ENCODE peak calls at places on chromosomes 2 and 18, in five cellular contexts. W is OCI-LY7, D is AG04450, R is epithelial cell of esophagus, J is K562. Q is an unnamed sample.
A peak's percentile ranks its signal among the peaks of the same experiment; 100 is the strongest.

GRCh38 chr2:12719400-12720104 is 2.8 kb downstream of the TRIB2 start:
- DNase-seq in J (no peak), R (peak; percentile 67), D (no peak), W (no peak), Q (no peak)

GRCh38 chr18:67916142-67916541 is 399.6 kb upstream of the DSEL start:
- DNase-seq in W (no peak), R (peak; percentile 30), J (no peak), D (no peak), Q (no peak)

GRCh38 chr2:206086683-206087350 is 843 bp upstream of the INO80D start:
- DNase-seq in J (no peak), W (peak; percentile 32), D (no peak), R (no peak), Q (no peak)

GRCh38 chr2:133566967-133567645 is 1.2 kb downstream of the NCKAP5 start:
- DNase-seq in D (peak; percentile 68), W (no peak), R (peak; percentile 83), J (no peak), Q (no peak)

GRCh38 chr2:80217446-80217845 is 87.1 kb downstream of the LRRTM1 start:
- DNase-seq in W (no peak), J (no peak), R (no peak), D (no peak), Q (no peak)

GRCh38 chr18:61606068-61606660 is 272.9 kb downstream of the CDH20 start:
- DNase-seq in W (no peak), R (peak; percentile 41), D (no peak), J (no peak), Q (no peak)

GRCh38 chr18:24695168-24695567 is 234.7 kb downstream of the HRH4 start:
- DNase-seq in R (no peak), D (no peak), W (no peak), J (no peak), Q (no peak)

GRCh38 chr2:23636412-23636811 is 251.4 kb downstream of the KLHL29 start:
- DNase-seq in D (no peak), R (peak; percentile 26), W (no peak), J (peak; percentile 21), Q (no peak)

GRCh38 chr2:33530614-33531344 is 54.3 kb downstream of the RASGRP3 start:
- DNase-seq in W (peak; percentile 16), D (no peak), R (no peak), J (no peak), Q (no peak)

GRCh38 chr2:69359371-69359770 is 27.7 kb downstream of the GFPT1 start:
- DNase-seq in W (no peak), R (no peak), D (no peak), J (no peak), Q (no peak)

GRCh38 chr2:175282300-175282699 is 100.8 kb upstream of the ATP5MC3 start:
- DNase-seq in W (peak; percentile 46), D (no peak), J (peak; percentile 23), R (peak; percentile 42), Q (no peak)

GRCh38 chr2:196415384-196415783 is 224.1 kb upstream of the CCDC150 start:
- DNase-seq in R (no peak), D (no peak), W (peak; percentile 1), J (no peak), Q (no peak)

GRCh38 chr2:168796090-168796577 is 6.3 kb upstream of the NOSTRIN start:
- DNase-seq in R (no peak), D (no peak), J (no peak), W (no peak), Q (no peak)

GRCh38 chr18:49052891-49053644 is 102.3 kb upstream of the SMAD7 start:
- DNase-seq in D (peak; percentile 82), R (no peak), J (no peak), W (no peak), Q (no peak)

GRCh38 chr2:15912203-15912602 is 28.1 kb upstream of the MYCN start:
- DNase-seq in J (no peak), D (no peak), W (no peak), R (peak; percentile 76), Q (no peak)

GRCh38 chr18:59551902-59552635 is 145.2 kb downstream of the CCBE1 start:
- DNase-seq in D (no peak), W (no peak), J (no peak), R (no peak), Q (no peak)

GRCh38 chr2:219358170-219359075 is 25.9 kb upstream of the RESP18 start:
- DNase-seq in W (no peak), R (no peak), J (peak; percentile 32), D (no peak), Q (no peak)

GRCh38 chr2:213934560-213934959 is 476.3 kb upstream of the VWC2L start:
- DNase-seq in W (peak; percentile 54), R (peak; percentile 45), J (no peak), D (no peak), Q (no peak)

GRCh38 chr2:157825885-157826284 is 50.2 kb downstream of the ACVR1 start:
- DNase-seq in D (no peak), J (no peak), R (peak; percentile 99), W (no peak), Q (no peak)

GRCh38 chr2:109694190-109694589 is 80.0 kb downstream of the SOWAHC start:
- DNase-seq in R (peak; percentile 58), W (no peak), D (no peak), J (no peak), Q (no peak)

GRCh38 chr2:219782999-219783398 is 155.6 kb downstream of the SLC4A3 start:
- DNase-seq in J (no peak), D (no peak), R (no peak), W (no peak), Q (no peak)

GRCh38 chr2:64780041-64780440 is 126.3 kb upstream of the SERTAD2 start:
- DNase-seq in W (no peak), D (no peak), R (peak; percentile 65), J (no peak), Q (no peak)

DNA sequence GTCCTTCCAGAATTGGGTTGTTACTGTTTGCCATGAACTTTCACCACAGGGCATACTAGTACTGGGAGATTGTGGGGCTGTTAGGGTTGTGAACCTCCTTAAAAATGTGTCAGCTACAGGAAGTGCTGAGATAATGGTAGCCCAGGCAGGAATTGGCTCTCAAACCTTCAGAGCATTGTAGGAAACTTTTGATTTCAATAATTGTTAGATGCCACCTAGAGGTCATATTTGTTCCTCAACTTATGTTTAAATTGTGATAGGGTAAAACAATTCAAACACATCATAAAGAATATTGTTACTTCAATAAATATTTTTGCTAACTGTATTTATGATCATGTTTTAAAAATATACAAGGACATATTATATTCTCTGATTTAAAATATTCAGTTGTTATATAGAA is 594.6 kb downstream of the ADCYAP1 start:
- DNase-seq in W (no peak), J (no peak), R (no peak), D (no peak), Q (no peak)
- TF ChIP-seq CTCF in W (peak; percentile 43), J (peak; percentile 46), R (no peak), D (no peak), Q (peak; percentile 37)

GRCh38 chr2:108215794-108216211 is 24.0 kb upstream of the SULT1C3 start:
- DNase-seq in W (no peak), R (peak; percentile 86), J (no peak), D (no peak), Q (no peak)
- TF ChIP-seq CTCF in W (peak; percentile 40), R (peak; percentile 56), J (peak; percentile 54), D (peak; percentile 61), Q (no peak)

GRCh38 chr2:30194421-30194820 is 36.9 kb upstream of the LBH start:
- DNase-seq in R (no peak), J (no peak), D (no peak), W (no peak), Q (no peak)

GRCh38 chr2:30193104-30193681 is 38.1 kb upstream of the LBH start:
- DNase-seq in W (no peak), D (no peak), J (peak; percentile 50), R (no peak), Q (no peak)

GRCh38 chr2:30200875-30201274 is 30.5 kb upstream of the LBH start:
- DNase-seq in D (no peak), R (no peak), J (no peak), W (no peak), Q (no peak)

GRCh38 chr2:30195011-30195410 is 36.3 kb upstream of the LBH start:
- DNase-seq in J (no peak), R (no peak), D (no peak), W (no peak), Q (no peak)

GRCh38 chr2:30197570-30197969 is 33.8 kb upstream of the LBH start:
- DNase-seq in R (no peak), W (no peak), J (peak; percentile 33), D (no peak), Q (no peak)
- TF ChIP-seq CTCF in R (no peak), W (no peak), J (peak; percentile 33), D (no peak), Q (no peak)

GRCh38 chr18:27366151-27366550 is 181.0 kb upstream of the CHST9 start:
- DNase-seq in D (no peak), R (peak; percentile 24), J (no peak), W (no peak), Q (no peak)

GRCh38 chr18:27361477-27361876 is 176.4 kb upstream of the CHST9 start:
- DNase-seq in D (no peak), R (no peak), J (no peak), W (no peak), Q (no peak)

GRCh38 chr18:27363918-27364317 is 178.8 kb upstream of the CHST9 start:
- DNase-seq in D (no peak), W (peak; percentile 4), R (peak; percentile 50), J (no peak), Q (no peak)
- TF ChIP-seq CTCF in D (no peak), W (peak; percentile 65), R (peak; percentile 20), J (peak; percentile 19), Q (peak; percentile 67)

GRCh38 chr2:170292415-170292814 is 114.5 kb downstream of the MYO3B start:
- DNase-seq in W (no peak), J (no peak), R (no peak), D (no peak), Q (no peak)
- TF ChIP-seq CTCF in W (no peak), J (no peak), R (no peak), D (no peak), Q (no peak)

DNA sequence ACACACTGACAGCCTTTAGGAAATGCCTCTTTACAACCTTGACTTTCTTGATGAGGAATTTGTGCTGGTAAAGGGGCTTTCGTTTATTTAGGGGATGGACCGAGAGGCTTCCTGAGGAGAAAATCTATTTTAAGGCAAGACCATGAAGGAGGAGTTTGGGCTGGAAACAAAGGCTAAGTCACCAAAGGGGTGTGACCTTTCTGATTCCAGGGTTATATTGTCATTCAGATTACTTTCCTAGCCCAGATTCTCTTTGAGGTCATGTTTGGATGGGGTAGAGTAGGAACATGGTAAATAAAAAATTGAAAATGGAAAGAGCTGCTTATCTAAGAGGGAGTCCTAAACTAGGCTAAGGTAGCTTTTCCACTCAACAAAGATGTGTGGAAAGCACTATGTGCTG is 77.1 kb upstream of the UGP2 start:
- DNase-seq in J (no peak), W (no peak), D (no peak), R (no peak), Q (no peak)
- TF ChIP-seq CTCF in J (no peak), W (no peak), D (no peak), R (no peak), Q (no peak)

GRCh38 chr2:230706053-230706498 is 6.6 kb upstream of the CAB39 start:
- DNase-seq in W (no peak), J (no peak), R (peak; percentile 67), D (no peak), Q (no peak)
- TF ChIP-seq CTCF in W (no peak), J (no peak), R (no peak), D (no peak), Q (no peak)